ENCODE peak calls at places on chromosomes 7 and 10, in eight cellular contexts. R, C, Z, V, F, U, Q and W are unnamed samples.

GRCh38 chr7:37986780-37987380 is 66.4 kb downstream of the EPDR1 start:
- DNase-seq in C (no peak), U (peak; percentile 52), Z (no peak), V (no peak), Q (no peak), F (peak; percentile 47), R (no peak), W (no peak)

GRCh38 chr7:105222953-105223352 is 165.8 kb downstream of the SRPK2 start:
- DNase-seq in Q (no peak), Z (no peak), U (no peak), C (no peak), R (no peak), V (no peak), F (no peak), W (no peak)

GRCh38 chr7:130486114-130486962 is 5.5 kb upstream of the MEST start:
- DNase-seq in C (peak; percentile 63), V (peak; percentile 85), U (peak; percentile 52), Z (no peak), R (peak; percentile 98), Q (peak; percentile 54), F (no peak), W (peak; percentile 27)

GRCh38 chr10:52772623-52773022 is at the start of gene MBL2:
- DNase-seq in C (no peak), R (no peak), F (no peak), Q (no peak), Z (no peak), V (no peak), U (no peak), W (no peak)

GRCh38 chr7:90603346-90603745 is 7.2 kb downstream of the CDK14 start:
- DNase-seq in F (no peak), Z (no peak), R (no peak), U (no peak), Q (no peak), V (no peak), C (no peak), W (no peak)

GRCh38 chr10:30186371-30186875 is 127.0 kb upstream of the JCAD start:
- DNase-seq in Q (no peak), U (no peak), R (peak; percentile 54), C (no peak), Z (no peak), V (no peak), F (peak; percentile 25), W (no peak)

GRCh38 chr10:62946278-62946677 is 130.1 kb upstream of the EGR2 start:
- DNase-seq in Q (no peak), V (no peak), R (no peak), F (no peak), C (no peak), Z (no peak), U (no peak), W (no peak)

GRCh38 chr7:77475181-77475580 is 59.0 kb upstream of the GSAP start:
- DNase-seq in Z (no peak), R (no peak), Q (no peak), C (no peak), U (no peak), V (no peak), F (no peak), W (no peak)

GRCh38 chr7:1354661-1355567 is 104.4 kb downstream of the MICALL2 start:
- DNase-seq in V (no peak), R (no peak), Z (no peak), U (no peak), F (no peak), C (peak; percentile 30), Q (no peak), W (no peak)

GRCh38 chr7:55552320-55553086 is 19.8 kb downstream of the VOPP1 start:
- DNase-seq in C (peak; percentile 81), V (peak; percentile 86), F (peak; percentile 96), Z (peak; percentile 67), U (peak; percentile 94), Q (peak; percentile 48), R (no peak), W (no peak)

GRCh38 chr10:11742009-11742778 is at the start of gene ECHDC3:
- DNase-seq in Z (peak; percentile 66), F (peak; percentile 7), Q (peak; percentile 38), C (peak; percentile 78), V (no peak), U (peak; percentile 27), R (peak; percentile 78), W (peak; percentile 79)

DNA sequence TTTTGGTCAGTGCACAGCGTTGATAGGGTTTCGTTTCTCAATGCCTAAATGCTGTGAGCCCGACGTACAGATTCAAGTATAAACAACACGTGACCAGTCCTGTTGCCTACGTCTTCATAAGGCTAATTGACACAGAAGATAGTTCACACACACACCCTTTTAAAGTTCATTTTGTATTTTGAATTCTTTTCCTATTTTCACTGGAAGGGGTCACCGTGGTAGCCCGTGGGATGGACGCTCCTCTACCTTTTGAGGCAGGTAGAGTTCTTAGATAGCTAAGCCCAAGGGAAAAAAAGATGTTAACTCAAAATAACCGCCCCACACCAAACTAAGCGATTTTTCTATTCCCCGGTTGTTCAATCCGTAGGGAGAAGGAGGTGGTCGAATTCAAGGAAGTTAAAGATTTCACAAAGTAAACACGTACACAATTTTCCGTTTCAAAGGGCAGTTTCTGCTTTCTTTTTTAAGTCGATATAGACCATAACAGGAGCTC is 961 bp downstream of the KBTBD2 start:
- DNase-seq in C (no peak), Z (no peak), R (peak; percentile 44), V (peak; percentile 27), Q (no peak), U (peak; percentile 74), F (peak; percentile 62), W (no peak)
- H3K4me3 ChIP-seq in C (peak overlapping the region; percentile 81), Z (peak overlapping the region; percentile 82), R (peak overlapping the region; percentile 86), V (peak overlapping the region; percentile 98), Q (peak overlapping the region; percentile 78), U (peak overlapping the region; percentile 75), F (peak overlapping the region; percentile 63), W (peak overlapping the region; percentile 84)

GRCh38 chr7:123656544-123657303 is 1.1 kb downstream of the LMOD2 start:
- DNase-seq in F (no peak), V (no peak), C (no peak), U (no peak), Z (no peak), Q (no peak), R (no peak), W (no peak)

GRCh38 chr7:123658023-123658422 is 2.4 kb downstream of the LMOD2 start:
- DNase-seq in R (no peak), V (no peak), C (no peak), F (no peak), Z (no peak), U (no peak), Q (no peak), W (no peak)

GRCh38 chr7:123657304-123657685 is 1.6 kb downstream of the LMOD2 start:
- DNase-seq in Q (no peak), Z (no peak), R (no peak), V (no peak), C (no peak), U (no peak), F (no peak), W (peak; percentile 24)

GRCh38 chr7:123653162-123653561 is 2.5 kb upstream of the LMOD2 start:
- DNase-seq in Q (no peak), Z (no peak), U (no peak), F (no peak), C (no peak), V (no peak), R (no peak), W (no peak)

DNA sequence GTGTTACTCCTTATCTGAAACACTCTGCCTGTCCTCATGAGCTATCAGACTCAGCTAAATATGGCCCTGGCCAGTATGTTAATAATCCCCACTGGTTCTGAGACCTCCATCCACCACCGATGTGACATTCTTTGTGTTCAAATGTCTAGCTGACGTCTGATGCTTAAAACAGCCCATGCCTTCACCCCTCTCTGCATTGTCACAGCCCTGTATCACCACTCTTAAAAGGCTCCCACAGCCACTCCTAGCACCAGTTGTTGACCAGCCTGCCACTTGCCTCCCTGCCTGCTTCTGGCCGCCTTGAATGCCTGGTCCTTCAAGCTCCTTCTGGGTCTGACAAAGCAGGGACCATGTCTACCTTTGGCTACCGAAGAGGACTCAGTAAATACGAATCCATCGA is at the start of gene LMOD2:
- DNase-seq in Z (no peak), V (no peak), F (no peak), U (no peak), R (no peak), C (no peak), Q (no peak), W (peak; percentile 65)
- H3K4me3 ChIP-seq in Z (no peak within 1 kb of the TSS), V (no peak within 1 kb of the TSS), F (no peak within 1 kb of the TSS), U (no peak within 1 kb of the TSS), R (no peak within 1 kb of the TSS), C (no peak within 1 kb of the TSS), Q (no peak within 1 kb of the TSS), W (peak within 1 kb of the TSS; percentile 71)

GRCh38 chr7:147412782-147413186 is 1177.8 kb upstream of the C7orf33 start:
- DNase-seq in R (no peak), Q (no peak), V (peak; percentile 89), U (peak; percentile 29), Z (peak; percentile 43), F (peak; percentile 78), C (no peak), W (no peak)

GRCh38 chr7:147413243-147413642 is 1177.3 kb upstream of the C7orf33 start:
- DNase-seq in V (peak; percentile 57), Q (no peak), C (no peak), U (no peak), R (no peak), F (no peak), Z (no peak), W (no peak)

GRCh38 chr7:147415991-147416390 is 1174.6 kb upstream of the C7orf33 start:
- DNase-seq in R (no peak), C (no peak), Z (no peak), V (peak; percentile 9), F (peak; percentile 18), U (no peak), Q (no peak), W (no peak)

GRCh38 chr7:147411011-147411614 is 1179.5 kb upstream of the C7orf33 start:
- DNase-seq in Q (no peak), F (no peak), V (no peak), U (no peak), Z (no peak), R (no peak), C (no peak), W (no peak)

DNA sequence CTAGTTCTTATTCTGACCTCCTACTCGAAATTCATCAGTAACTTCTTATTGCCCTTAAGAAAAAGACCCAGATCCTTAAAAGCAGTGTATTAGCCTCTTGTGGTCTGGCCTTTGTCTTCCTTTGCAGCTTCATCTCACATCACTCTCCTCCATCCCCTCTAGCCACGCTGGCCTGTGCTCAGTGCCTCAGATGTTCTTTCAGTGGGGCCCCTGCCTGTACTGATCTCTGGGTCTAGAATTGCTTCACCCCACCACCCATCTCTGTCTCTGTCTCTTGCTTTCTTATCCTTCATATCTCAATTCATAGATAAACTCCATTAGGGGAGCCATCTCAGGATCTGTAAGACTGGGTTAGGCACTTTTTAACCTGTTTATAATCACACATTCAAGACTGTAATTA is 1178.5 kb upstream of the C7orf33 start:
- DNase-seq in Z (no peak), C (no peak), R (no peak), Q (no peak), U (no peak), F (no peak), V (no peak), W (no peak)
- H3K4me3 ChIP-seq in Z (no peak overlapping the region), C (no peak overlapping the region), R (no peak overlapping the region), Q (no peak overlapping the region), U (no peak overlapping the region), F (no peak overlapping the region), V (no peak overlapping the region), W (no peak overlapping the region)

GRCh38 chr10:58921366-58921947 is 255.0 kb upstream of the PHYHIPL start:
- DNase-seq in F (no peak), Q (no peak), U (no peak), R (no peak), V (no peak), Z (no peak), C (no peak), W (no peak)
- H3K4me3 ChIP-seq in F (no peak overlapping the region), Q (no peak overlapping the region), U (no peak overlapping the region), R (no peak overlapping the region), V (peak overlapping the region; percentile 37), Z (no peak overlapping the region), C (no peak overlapping the region), W (no peak overlapping the region)

GRCh38 chr10:23199768-23200511 is 7.8 kb downstream of the PTF1A start:
- DNase-seq in U (no peak), Z (no peak), F (no peak), V (no peak), Q (no peak), R (no peak), C (no peak), W (no peak)
- H3K4me3 ChIP-seq in U (no peak overlapping the region), Z (no peak overlapping the region), F (no peak overlapping the region), V (no peak overlapping the region), Q (no peak overlapping the region), R (no peak overlapping the region), C (no peak overlapping the region), W (no peak overlapping the region)